ENCODE peak calls at places on chromosomes 13 and 19, in nine cellular contexts. W is iPS-NIHi11; G is left ventricle myocardium inferior; V is astrocyte of the cerebellum; E is cardiac muscle cell; L is neural crest cell; J is SW480; A is ELR; Y is CD8-positive, alpha-beta memory T cell. Q is an unnamed sample.

GRCh38 chr19:23565256-23565655 is 121.8 kb downstream of the ZNF675 start:
- DNase-seq in W (no peak), G (no peak), V (no peak), E (no peak), L (no peak), J (no peak), A (no peak), Y (no peak), Q (no peak)

GRCh38 chr13:37443538-37443937 is 155.0 kb downstream of the POSTN start:
- DNase-seq in W (no peak), G (no peak), V (peak), E (peak), L (no peak), J (no peak), A (peak), Y (no peak), Q (no peak)

GRCh38 chr13:76903544-76904162 is 17.4 kb upstream of the KCTD12 start:
- DNase-seq in W (peak), G (peak), V (peak), E (peak), L (peak), J (peak), A (peak), Y (peak), Q (peak)

GRCh38 chr19:33290082-33290815 is 12.1 kb downstream of the CEBPA start:
- DNase-seq in W (no peak), G (no peak), V (no peak), E (no peak), L (no peak), J (no peak), A (no peak), Y (no peak), Q (no peak)

GRCh38 chr13:113207890-113208423 is 512 bp downstream of the PCID2 start:
- DNase-seq in W (peak), G (peak), V (no peak), E (peak), L (no peak), J (peak), A (peak), Y (no peak), Q (no peak)

GRCh38 chr19:1278713-1279112 is 3.4 kb downstream of the FAM174C start:
- DNase-seq in W (no peak), G (no peak), V (no peak), E (no peak), L (no peak), J (no peak), A (no peak), Y (no peak), Q (no peak)

GRCh38 chr13:71358218-71358617 is 508.8 kb downstream of the DACH1 start:
- DNase-seq in W (no peak), G (no peak), V (no peak), E (no peak), L (no peak), J (no peak), A (no peak), Y (no peak), Q (no peak)

GRCh38 chr13:51154029-51154555 is 43.0 kb upstream of the C13orf42 start:
- DNase-seq in W (no peak), G (no peak), V (no peak), E (peak), L (no peak), J (no peak), A (peak), Y (no peak), Q (no peak)

GRCh38 chr19:7862413-7862951 is 11.7 kb downstream of the PRR36 start:
- DNase-seq in W (peak), G (peak), V (peak), E (peak), L (peak), J (no peak), A (peak), Y (peak), Q (peak)

GRCh38 chr19:18939922-18940775 is 868 bp downstream of the HOMER3 start:
- DNase-seq in W (peak), G (peak), V (no peak), E (peak), L (peak), J (no peak), A (peak), Y (no peak), Q (peak)

GRCh38 chr19:46416077-46416709 is 2.8 kb upstream of the CCDC8 start:
- DNase-seq in W (peak), G (peak), V (peak), E (peak), L (peak), J (peak), A (peak), Y (no peak), Q (peak)

GRCh38 chr13:95656386-95657015 is 12.0 kb upstream of the DZIP1 start:
- DNase-seq in W (no peak), G (no peak), V (no peak), E (peak), L (no peak), J (no peak), A (no peak), Y (no peak), Q (no peak)

Q was measured in nephron progenitor cell.